ENCODE peak calls at places on chromosomes 12 and 14, in nine cellular contexts. A, L, T, O, Z, Q, N, B and U are unnamed samples.

GRCh38 chr14:76580399-76580798 is 180.9 kb upstream of the VASH1 start:
- DNase-seq in B (no peak), L (no peak), A (no peak), Z (no peak), O (no peak), Q (no peak), N (no peak), T (no peak), U (no peak)

GRCh38 chr12:109130297-109130696 is 13.9 kb downstream of the ACACB start:
- DNase-seq in Z (no peak), N (no peak), A (no peak), O (no peak), Q (no peak), B (no peak), T (no peak), L (no peak), U (no peak)

GRCh38 chr12:47997321-47997720 is 7.0 kb downstream of the COL2A1 start:
- DNase-seq in Z (no peak), B (no peak), L (no peak), Q (no peak), N (no peak), O (no peak), A (no peak), T (no peak), U (no peak)

GRCh38 chr14:75063013-75063412 is 811 bp downstream of the ACYP1 start:
- DNase-seq in N (no peak), B (no peak), Z (no peak), A (no peak), O (no peak), L (no peak), T (no peak), Q (no peak), U (no peak)

GRCh38 chr12:113891737-113892520 is 74.2 kb downstream of the RBM19 start:
- DNase-seq in L (no peak), B (no peak), N (no peak), Q (no peak), T (no peak), A (no peak), O (peak; percentile 30), Z (no peak), U (no peak)

GRCh38 chr12:106954462-106955376 is 988 bp upstream of the TMEM263 start:
- DNase-seq in Z (peak; percentile 10), N (no peak), O (peak; percentile 66), B (no peak), A (no peak), Q (no peak), T (peak; percentile 47), L (no peak), U (no peak)

GRCh38 chr14:77086017-77086727 is 11.9 kb upstream of the CIPC start:
- DNase-seq in Z (no peak), O (no peak), N (no peak), T (no peak), A (peak; percentile 60), L (peak; percentile 68), Q (no peak), B (peak; percentile 57), U (no peak)

GRCh38 chr14:77043177-77043983 is 14.9 kb upstream of the IRF2BPL start:
- DNase-seq in B (no peak), T (no peak), Z (no peak), O (peak; percentile 33), N (no peak), A (peak; percentile 77), L (peak; percentile 59), Q (no peak), U (no peak)

GRCh38 chr12:79933043-79933442 is 1.9 kb downstream of the PPP1R12A start:
- DNase-seq in O (no peak), L (no peak), T (no peak), N (no peak), A (no peak), B (no peak), Q (no peak), Z (no peak), U (no peak)

GRCh38 chr14:69270795-69271708 is 11.1 kb downstream of the GALNT16 start:
- DNase-seq in B (no peak), Z (no peak), L (peak; percentile 15), Q (no peak), O (no peak), N (no peak), A (peak; percentile 42), T (no peak), U (peak; percentile 20)

GRCh38 chr14:65077318-65077717 is 25.0 kb downstream of the MAX start:
- DNase-seq in N (no peak), Q (no peak), L (no peak), A (no peak), Z (no peak), B (no peak), O (no peak), T (no peak), U (no peak)

GRCh38 chr14:103334644-103335603 is 887 bp downstream of the EIF5 start:
- DNase-seq in O (peak; percentile 76), A (peak; percentile 80), Q (no peak), B (peak; percentile 80), Z (peak; percentile 54), N (peak; percentile 85), L (peak; percentile 62), T (peak; percentile 87), U (peak; percentile 20)
- TF ChIP-seq CTCF in O (no peak), A (no peak), Q (no peak), B (no peak), Z (no peak), N (no peak), L (no peak), T (no peak), U (no peak)

GRCh38 chr12:89707623-89707991 is 1.0 kb downstream of the ATP2B1 start:
- DNase-seq in N (peak; percentile 8), Q (no peak), T (no peak), O (peak; percentile 28), Z (no peak), B (peak; percentile 30), L (no peak), A (no peak), U (no peak)
- TF ChIP-seq CTCF in N (no peak), Q (no peak), T (no peak), O (no peak), Z (no peak), B (peak; percentile 1), L (no peak), A (no peak), U (no peak)

GRCh38 chr14:92596328-92596943 is 82.9 kb downstream of the RIN3 start:
- DNase-seq in T (no peak), Q (no peak), B (no peak), N (no peak), L (no peak), O (no peak), Z (no peak), A (no peak), U (no peak)
- TF ChIP-seq CTCF in T (no peak), Q (no peak), B (peak; percentile 36), N (no peak), L (peak; percentile 49), O (no peak), Z (no peak), A (peak; percentile 20), U (no peak)

DNA sequence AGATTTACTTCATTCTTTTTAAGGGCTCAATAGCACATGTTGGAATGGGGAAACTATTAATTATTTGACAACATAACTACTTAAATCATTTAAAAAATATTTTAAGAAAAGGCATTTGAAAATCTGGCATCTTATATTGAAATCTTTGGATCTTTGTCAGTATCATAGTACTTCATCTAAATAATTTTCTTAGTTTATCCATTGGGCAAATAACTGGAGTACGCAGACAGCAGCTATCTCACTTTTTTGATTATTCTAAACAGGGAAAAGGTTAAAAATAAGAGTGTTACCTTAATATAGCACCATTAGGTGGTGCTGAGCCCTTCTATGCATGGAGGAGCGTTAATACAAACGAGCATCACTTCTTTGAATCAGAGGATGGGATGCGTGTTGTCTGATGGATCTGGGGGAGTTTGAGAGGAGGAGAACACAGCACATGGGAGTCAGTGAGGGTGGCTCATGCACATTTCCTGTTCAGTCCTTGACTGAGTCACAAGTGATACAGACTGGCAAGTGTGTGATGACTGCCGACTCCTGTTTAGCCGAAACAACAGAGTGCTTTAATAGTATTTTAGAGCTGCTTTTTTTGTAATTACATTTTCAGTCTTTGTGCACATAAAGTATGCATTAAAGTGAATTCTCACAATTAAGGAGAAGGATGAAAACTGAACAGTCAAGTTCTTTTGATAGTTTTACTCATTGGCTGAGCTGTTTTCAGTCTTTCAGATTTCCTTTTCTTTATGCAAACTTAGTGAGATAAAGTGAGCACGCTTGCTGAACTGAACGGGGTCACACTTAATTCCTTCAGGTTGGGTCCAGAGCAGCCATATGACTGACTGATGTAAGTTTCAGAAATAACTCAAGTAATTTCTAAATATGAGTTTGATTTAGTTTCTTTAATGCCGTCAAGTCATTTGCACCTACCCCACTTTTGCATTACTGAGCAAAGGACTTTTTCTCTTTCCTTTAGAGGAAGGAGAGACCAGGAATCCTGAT is 92.7 kb downstream of the DIP2B start:
- DNase-seq in A (peak; percentile 77), L (peak; percentile 83), Z (peak; percentile 5), Q (peak; percentile 67), N (no peak), O (peak; percentile 80), T (no peak), B (peak; percentile 82), U (no peak)
- TF ChIP-seq CTCF in A (no peak), L (peak; percentile 26), Z (no peak), Q (no peak), N (no peak), O (no peak), T (no peak), B (no peak), U (peak; percentile 15)

GRCh38 chr12:112822056-112822455 is 30.5 kb downstream of the RPH3A start:
- DNase-seq in O (no peak), Z (no peak), T (no peak), N (no peak), B (no peak), Q (no peak), L (no peak), A (no peak), U (no peak)

GRCh38 chr12:112824166-112824565 is 32.6 kb downstream of the RPH3A start:
- DNase-seq in L (no peak), N (no peak), A (no peak), Q (no peak), O (no peak), Z (no peak), T (no peak), B (no peak), U (no peak)

GRCh38 chr12:112824701-112825100 is 33.2 kb downstream of the RPH3A start:
- DNase-seq in N (no peak), A (no peak), O (no peak), Q (no peak), B (no peak), T (no peak), L (no peak), Z (no peak), U (no peak)

GRCh38 chr12:112826011-112826410 is 34.5 kb downstream of the RPH3A start:
- DNase-seq in L (no peak), B (no peak), Q (no peak), T (no peak), A (no peak), O (no peak), N (no peak), Z (no peak), U (no peak)

GRCh38 chr12:112823582-112824149 is 32.1 kb downstream of the RPH3A start:
- DNase-seq in Q (peak; percentile 29), T (no peak), N (no peak), Z (no peak), A (no peak), B (no peak), O (no peak), L (no peak), U (no peak)
- TF ChIP-seq CTCF in Q (no peak), T (no peak), N (no peak), Z (no peak), A (no peak), B (no peak), O (no peak), L (peak; percentile 26), U (no peak)